ENCODE peak calls at places on chromosomes 2 and 18, in seven cellular contexts. E, V, Y, H, O, L and I are unnamed samples.
A peak's percentile ranks its signal among the peaks of the same experiment; 100 is the strongest.

GRCh38 chr2:161045726-161046125 is 114.5 kb upstream of the TANK start:
- DNase-seq in O (no peak), L (no peak), E (no peak), H (no peak), Y (no peak), V (no peak), I (no peak)

GRCh38 chr18:3821524-3821923 is 371.6 kb downstream of the TGIF1 start:
- DNase-seq in Y (no peak), H (no peak), L (no peak), E (no peak), V (no peak), O (no peak), I (no peak)

GRCh38 chr2:96258393-96259022 is 7.3 kb downstream of the TMEM127 start:
- DNase-seq in V (no peak), Y (no peak), H (no peak), E (no peak), L (no peak), O (no peak), I (no peak)

GRCh38 chr18:8870528-8870927 is 165.2 kb downstream of the MTCL1 start:
- DNase-seq in O (no peak), V (no peak), H (no peak), E (no peak), Y (no peak), L (no peak), I (no peak)

GRCh38 chr2:216643986-216644662 is 10.9 kb downstream of the IGFBP2 start:
- DNase-seq in Y (no peak), V (no peak), E (no peak), O (no peak), L (no peak), H (no peak), I (no peak)

GRCh38 chr18:63071566-63072175 is 247.9 kb downstream of the BCL2 start:
- DNase-seq in H (no peak), E (no peak), Y (no peak), V (no peak), L (no peak), O (no peak), I (no peak)

GRCh38 chr2:240561325-240561971 is 1.3 kb downstream of the DUSP28 start:
- DNase-seq in V (no peak), Y (no peak), H (no peak), L (no peak), E (peak; percentile 63), O (peak; percentile 64), I (no peak)

GRCh38 chr2:735670-736218 is 58.5 kb upstream of the TMEM18 start:
- DNase-seq in E (no peak), V (no peak), O (no peak), H (no peak), L (no peak), Y (no peak), I (no peak)

GRCh38 chr2:66872926-66873714 is 438.2 kb downstream of the MEIS1 start:
- DNase-seq in L (no peak), H (no peak), E (no peak), O (no peak), Y (no peak), V (no peak), I (no peak)

GRCh38 chr2:23028106-23028505 is 356.9 kb upstream of the KLHL29 start:
- DNase-seq in H (no peak), V (no peak), O (no peak), E (peak; percentile 42), Y (no peak), L (no peak), I (no peak)

GRCh38 chr18:77993188-77993981 is 743.7 kb downstream of the GALR1 start:
- DNase-seq in V (no peak), Y (no peak), L (no peak), E (no peak), O (no peak), H (no peak), I (no peak)

GRCh38 chr18:44568986-44569385 is 111.7 kb upstream of the SETBP1 start:
- DNase-seq in O (no peak), E (no peak), H (no peak), V (no peak), Y (no peak), L (no peak), I (no peak)

GRCh38 chr2:153101187-153101586 is 377.4 kb downstream of the RPRM start:
- DNase-seq in O (no peak), V (no peak), E (no peak), L (no peak), H (no peak), Y (no peak), I (no peak)

GRCh38 chr18:44988821-44989587 is 308.3 kb downstream of the SETBP1 start:
- DNase-seq in Y (no peak), H (no peak), E (no peak), V (no peak), O (no peak), L (no peak), I (no peak)

GRCh38 chr18:26506012-26506411 is 42.3 kb downstream of the KCTD1 start:
- DNase-seq in H (no peak), V (no peak), E (peak; percentile 24), Y (no peak), O (no peak), L (no peak), I (no peak)

GRCh38 chr2:31863867-31864266 is 146.9 kb downstream of the MEMO1 start:
- DNase-seq in O (no peak), H (no peak), E (no peak), Y (no peak), L (no peak), V (no peak), I (no peak)

GRCh38 chr2:202133556-202134245 is 60.6 kb downstream of the KIAA2012 start:
- DNase-seq in H (no peak), O (no peak), V (no peak), L (no peak), Y (no peak), E (no peak), I (no peak)
- H3K4me1 ChIP-seq in H (no peaks in the 10 kb centered on the region), O (no peaks in the 10 kb centered on the region), V (no peaks in the 10 kb centered on the region), L (peaks cover 4% of the 10 kb centered on the region), Y (no peaks in the 10 kb centered on the region), E (peaks cover 17% of the 10 kb centered on the region), I (no peaks in the 10 kb centered on the region)

GRCh38 chr2:30185175-30185574 is 38.4 kb downstream of the YPEL5 start:
- DNase-seq in L (no peak), H (no peak), V (no peak), O (no peak), Y (no peak), E (peak; percentile 45), I (no peak)
- H3K27ac ChIP-seq in L (no peak overlapping the region), H (no peak overlapping the region), V (no peak overlapping the region), O (no peak overlapping the region), Y (no peak overlapping the region), E (peak overlapping the region; percentile 59), I (no peak overlapping the region)

GRCh38 chr2:181894381-181894780 is 2.9 kb downstream of the ITPRID2 start:
- DNase-seq in E (no peak), O (no peak), L (no peak), V (no peak), H (no peak), Y (no peak), I (no peak)

GRCh38 chr2:181892795-181893435 is 1.4 kb downstream of the ITPRID2 start:
- DNase-seq in E (no peak), V (no peak), O (no peak), Y (no peak), L (no peak), H (no peak), I (no peak)

GRCh38 chr2:181891966-181892794 is 650 bp downstream of the ITPRID2 start:
- DNase-seq in Y (peak; percentile 76), L (peak; percentile 83), H (peak; percentile 84), O (peak; percentile 64), E (peak; percentile 74), V (peak; percentile 77), I (peak; percentile 30)

GRCh38 chr2:181887056-181887455 is 4.5 kb upstream of the ITPRID2 start:
- DNase-seq in Y (no peak), H (no peak), E (no peak), O (no peak), V (no peak), L (no peak), I (no peak)

DNA sequence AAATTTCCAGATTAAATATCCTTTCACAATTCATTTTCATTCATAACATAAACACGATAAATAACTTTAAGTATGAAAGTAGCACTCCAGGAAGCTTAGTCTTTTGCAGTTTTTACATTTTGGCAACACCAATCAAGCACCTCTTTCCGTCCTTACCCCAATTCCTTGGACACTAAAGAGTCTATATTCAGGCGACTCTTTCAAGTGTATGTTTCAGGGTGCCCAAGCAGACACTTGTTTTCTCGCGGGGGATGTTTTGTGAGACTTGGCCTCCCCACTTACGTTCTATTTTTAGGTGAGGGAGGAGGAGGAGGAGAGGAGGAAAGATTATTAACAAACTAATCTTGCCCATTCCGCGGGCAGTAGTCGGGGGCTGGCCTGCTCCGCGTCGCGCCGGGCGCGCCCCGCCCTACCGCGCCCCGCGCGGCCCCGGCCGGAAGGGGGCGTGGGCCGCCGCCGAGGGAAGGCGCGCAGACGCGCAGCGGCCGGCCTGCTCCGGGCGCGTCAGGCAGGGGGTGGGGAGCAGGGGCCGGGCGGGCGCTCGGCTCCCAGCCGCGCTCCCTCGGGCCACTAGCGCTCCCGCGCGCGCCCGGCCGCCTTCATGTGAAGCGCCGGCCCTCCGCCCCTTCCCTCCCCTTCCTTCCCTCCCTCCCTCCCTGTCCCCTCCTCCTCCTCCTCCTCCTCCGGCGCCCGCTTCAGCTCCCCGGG is at the start of gene ITPRID2:
- DNase-seq in V (peak; percentile 87), L (peak; percentile 92), O (peak; percentile 88), E (peak; percentile 96), Y (peak; percentile 88), H (peak; percentile 94), I (no peak)
- TF ChIP-seq CTCF in V (no peak), L (peak; percentile 58), O (no peak), E (peak; percentile 3), Y (no peak), H (no peak), I (peak; percentile 57)

DNA sequence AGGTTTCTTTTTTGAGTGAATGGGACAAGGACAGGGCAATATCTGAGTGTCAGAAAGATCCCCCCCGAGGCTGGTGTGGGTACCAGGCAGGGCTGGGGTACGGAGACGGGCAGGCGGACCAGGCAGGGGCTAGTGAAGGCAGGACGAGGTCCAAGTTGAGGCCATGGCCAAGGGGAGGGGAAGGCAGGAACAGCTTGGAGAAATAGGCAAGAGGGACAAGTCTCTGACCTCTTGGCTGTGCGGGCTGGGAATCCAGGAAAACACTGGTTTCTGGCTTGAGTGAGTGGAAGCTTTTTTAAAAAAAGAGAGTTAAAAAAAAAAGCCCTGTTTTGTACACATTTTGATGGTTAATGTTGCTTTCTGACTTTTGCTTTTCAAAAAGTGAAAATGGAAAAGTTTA is 30.3 kb downstream of the ASAP2 start:
- DNase-seq in V (no peak), O (no peak), E (no peak), Y (no peak), H (no peak), L (no peak), I (peak; percentile 67)
- H3K4me1 ChIP-seq in V (peaks cover 17% of the 10 kb centered on the region), O (no peaks in the 10 kb centered on the region), E (peaks cover 37% of the 10 kb centered on the region), Y (peaks cover 16% of the 10 kb centered on the region), H (peaks cover 84% of the 10 kb centered on the region), L (no peaks in the 10 kb centered on the region), I (peaks cover 26% of the 10 kb centered on the region)

DNA sequence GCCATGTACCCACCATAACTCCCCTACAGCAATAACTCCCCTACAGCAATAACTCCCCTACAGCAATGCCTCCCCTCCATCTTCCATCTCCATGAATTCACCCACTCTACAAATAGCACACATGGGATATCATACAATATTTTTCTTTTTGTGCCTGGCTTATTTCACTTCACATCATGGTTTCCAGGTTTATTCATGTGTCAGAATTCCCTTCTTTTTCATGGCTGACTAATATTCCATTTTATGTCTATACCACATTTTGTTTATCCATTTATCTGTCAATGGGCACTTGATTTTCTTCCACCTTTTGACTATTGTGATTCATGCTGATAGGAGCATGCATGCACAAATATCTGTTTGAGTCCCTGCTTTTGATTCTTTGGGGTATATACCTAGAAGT is 178.3 kb downstream of the SMAD7 start:
- DNase-seq in E (no peak), Y (no peak), V (no peak), O (no peak), H (no peak), L (no peak), I (no peak)
- H3K27ac ChIP-seq in E (no peak overlapping the region), Y (no peak overlapping the region), V (no peak overlapping the region), O (no peak overlapping the region), H (no peak overlapping the region), L (no peak overlapping the region), I (no peak overlapping the region)